ENCODE peak calls at places on chromosomes 1 and 21, in ten cellular contexts. Q is A549; E is OCI-LY7; J is CD4-positive, alpha-beta T cell; W is SJSA1; P is brain microvascular endothelial cell; N is left ventricle myocardium inferior; I is neural progenitor cell; U is Panc1; O is kidney. X is an unnamed sample.

GRCh38 chr1:110618668-110619067 is 12.5 kb upstream of the KCNA2 start:
- DNase-seq in U (no peak), J (no peak), P (no peak), Q (no peak), O (no peak), I (no peak), W (no peak), N (no peak), E (no peak), X (no peak)

GRCh38 chr21:32705139-32705538 is 22.7 kb downstream of the SYNJ1 start:
- DNase-seq in I (no peak), Q (no peak), J (no peak), E (no peak), P (no peak), O (no peak), W (no peak), U (no peak), N (no peak), X (no peak)

GRCh38 chr1:26069941-26070807 is 2.7 kb upstream of the TRIM63 start:
- DNase-seq in I (no peak), O (no peak), W (no peak), U (no peak), Q (no peak), P (no peak), J (no peak), N (no peak), E (no peak), X (no peak)

GRCh38 chr1:24696756-24697330 is 48.4 kb upstream of the CLIC4 start:
- DNase-seq in E (no peak), J (no peak), U (no peak), N (no peak), Q (no peak), O (no peak), P (no peak), I (no peak), W (no peak), X (no peak)

GRCh38 chr1:72051538-72051937 is 230.8 kb downstream of the NEGR1 start:
- DNase-seq in W (no peak), E (no peak), P (no peak), O (no peak), Q (no peak), U (no peak), I (no peak), J (no peak), N (no peak), X (no peak)

GRCh38 chr1:54995013-54995760 is 3.5 kb upstream of the BSND start:
- DNase-seq in Q (no peak), U (no peak), W (no peak), P (no peak), I (no peak), E (no peak), O (peak), J (no peak), N (no peak), X (no peak)

GRCh38 chr1:99820546-99820945 is 29.6 kb upstream of the AGL start:
- DNase-seq in W (no peak), I (no peak), O (no peak), J (no peak), Q (no peak), N (no peak), E (peak), U (no peak), P (no peak), X (no peak)

GRCh38 chr1:207821464-207822045 is 69.7 kb downstream of the CD46 start:
- DNase-seq in N (no peak), U (no peak), W (no peak), J (no peak), O (no peak), P (no peak), E (no peak), I (no peak), Q (no peak), X (no peak)

GRCh38 chr1:212814989-212815388 is 23.3 kb downstream of the TATDN3 start:
- DNase-seq in I (no peak), N (no peak), W (no peak), Q (peak), E (peak), O (no peak), P (no peak), U (no peak), J (no peak), X (no peak)

GRCh38 chr1:215406927-215407326 is 160.2 kb upstream of the KCTD3 start:
- DNase-seq in I (no peak), E (no peak), U (no peak), N (no peak), J (no peak), W (no peak), P (no peak), O (no peak), Q (no peak), X (no peak)

GRCh38 chr1:100456880-100457279 is 81.1 kb upstream of the GPR88 start:
- DNase-seq in U (no peak), I (no peak), P (no peak), E (no peak), O (no peak), J (no peak), N (no peak), Q (no peak), W (no peak), X (no peak)

GRCh38 chr1:41773144-41773571 is 145.6 kb downstream of the HIVEP3 start:
- DNase-seq in J (no peak), P (peak), O (no peak), U (no peak), E (no peak), N (no peak), I (no peak), W (no peak), Q (no peak), X (no peak)

GRCh38 chr1:241542199-241542907 is 10.2 kb downstream of the KMO start:
- DNase-seq in E (peak), N (no peak), W (no peak), O (no peak), U (no peak), Q (no peak), J (no peak), P (no peak), I (no peak), X (no peak)

GRCh38 chr21:41762753-41763152 is 4.1 kb downstream of the RIPK4 start:
- DNase-seq in O (no peak), I (peak), U (no peak), W (no peak), N (no peak), Q (no peak), J (no peak), E (no peak), P (no peak), X (no peak)

GRCh38 chr1:223556414-223557124 is 108.9 kb downstream of the CAPN8 start:
- DNase-seq in I (peak), N (no peak), O (no peak), P (peak), J (no peak), Q (peak), W (no peak), E (peak), U (peak), X (peak)

GRCh38 chr1:67250051-67250653 is 57.5 kb upstream of the IL12RB2 start:
- DNase-seq in N (no peak), U (no peak), E (peak), O (no peak), I (peak), Q (peak), J (no peak), W (no peak), P (no peak), X (no peak)

GRCh38 chr1:48677306-48678287 is 99.1 kb downstream of the BEND5 start:
- DNase-seq in I (peak), J (peak), E (peak), Q (peak), W (peak), U (no peak), N (peak), P (peak), O (peak), X (peak)

GRCh38 chr1:150528196-150528595 is 12.6 kb downstream of the FALEC start:
- DNase-seq in W (no peak), O (no peak), I (no peak), Q (no peak), E (no peak), N (no peak), J (no peak), P (peak), U (no peak), X (no peak)

GRCh38 chr1:12530462-12531168 is 87.4 kb downstream of the DHRS3 start:
- DNase-seq in W (no peak), J (no peak), E (no peak), I (no peak), O (no peak), U (no peak), P (no peak), N (no peak), Q (no peak), X (no peak)

GRCh38 chr1:192475970-192476369 is 99.6 kb upstream of the RGS1 start:
- DNase-seq in Q (no peak), U (no peak), N (no peak), J (no peak), O (no peak), I (no peak), W (no peak), P (no peak), E (no peak), X (no peak)

GRCh38 chr1:204283711-204284651 is 70.2 kb upstream of the GOLT1A start:
- DNase-seq in W (no peak), E (no peak), J (no peak), N (no peak), U (no peak), O (no peak), P (no peak), Q (no peak), I (peak), X (no peak)

GRCh38 chr21:45995686-45996179 is 14.2 kb downstream of the COL6A1 start:
- DNase-seq in W (no peak), E (no peak), J (no peak), I (no peak), N (peak), Q (no peak), P (no peak), U (no peak), O (peak), X (peak)

GRCh38 chr1:167756760-167757405 is 35.1 kb downstream of the MPZL1 start:
- DNase-seq in U (no peak), J (no peak), N (peak), Q (no peak), O (no peak), P (peak), W (no peak), I (no peak), E (no peak), X (peak)

GRCh38 chr21:38669186-38669585 is 136.5 kb upstream of the ETS2 start:
- DNase-seq in Q (peak), W (no peak), P (peak), U (no peak), I (peak), J (no peak), E (peak), N (no peak), O (no peak), X (peak)

GRCh38 chr1:13996334-13996733 is 296.3 kb downstream of the PRDM2 start:
- DNase-seq in U (no peak), W (no peak), J (no peak), P (no peak), N (no peak), Q (no peak), O (no peak), E (no peak), I (no peak), X (no peak)

GRCh38 chr21:42939581-42940413 is 14.4 kb upstream of the ERVH48-1 start:
- DNase-seq in N (peak), W (peak), P (peak), J (no peak), I (no peak), O (no peak), Q (peak), U (peak), E (no peak), X (peak)

GRCh38 chr21:45421846-45422775 is 17.1 kb downstream of the COL18A1 start:
- DNase-seq in I (no peak), O (peak), P (no peak), U (no peak), W (no peak), Q (no peak), J (no peak), N (peak), E (no peak), X (no peak)

GRCh38 chr1:32249831-32250525 is 1.1 kb upstream of the LCK start:
- DNase-seq in P (no peak), N (peak), Q (no peak), E (peak), U (no peak), O (peak), W (no peak), J (peak), I (no peak), X (peak)

GRCh38 chr1:92623187-92623778 is 136.6 kb upstream of the GFI1 start:
- DNase-seq in Q (peak), N (no peak), W (no peak), E (peak), P (no peak), O (no peak), U (no peak), I (no peak), J (no peak), X (no peak)

GRCh38 chr1:162689745-162690671 is 57.7 kb downstream of the DDR2 start:
- DNase-seq in O (no peak), Q (no peak), J (no peak), I (no peak), P (no peak), U (no peak), N (no peak), W (no peak), E (no peak), X (no peak)

GRCh38 chr1:243325305-243325890 is 69.6 kb downstream of the SDCCAG8 start:
- DNase-seq in N (no peak), P (peak), E (peak), W (no peak), I (peak), Q (peak), J (no peak), U (peak), O (no peak), X (no peak)

GRCh38 chr21:14547834-14548513 is 1.9 kb upstream of the SAMSN1 start:
- DNase-seq in P (no peak), U (no peak), W (no peak), E (no peak), O (no peak), Q (no peak), J (no peak), N (no peak), I (no peak), X (no peak)

GRCh38 chr1:50700226-50701020 is 259.6 kb downstream of the FAF1 start:
- DNase-seq in P (no peak), W (no peak), Q (no peak), U (no peak), N (no peak), E (no peak), J (no peak), I (peak), O (no peak), X (no peak)

GRCh38 chr1:172178846-172179245 is 241.6 kb upstream of the C1orf105 start:
- DNase-seq in Q (no peak), I (no peak), E (no peak), P (no peak), W (no peak), J (no peak), U (no peak), N (no peak), O (no peak), X (no peak)

GRCh38 chr1:18336811-18337210 is 143.9 kb upstream of the KLHDC7A start:
- DNase-seq in Q (no peak), E (no peak), U (no peak), O (no peak), J (no peak), I (no peak), P (no peak), N (no peak), W (no peak), X (no peak)

GRCh38 chr1:156262461-156263287 is 14.8 kb upstream of the PAQR6 start:
- DNase-seq in O (no peak), N (no peak), U (peak), W (no peak), Q (no peak), J (no peak), I (no peak), P (peak), E (no peak), X (no peak)

GRCh38 chr1:24955161-24955560 is 25.1 kb upstream of the RUNX3 start:
- DNase-seq in I (no peak), E (no peak), N (no peak), P (peak), J (peak), O (no peak), W (peak), Q (no peak), U (no peak), X (no peak)

GRCh38 chr1:73452522-73452921 is 745.5 kb downstream of the LRRIQ3 start:
- DNase-seq in U (no peak), P (no peak), O (no peak), Q (no peak), I (no peak), E (no peak), W (no peak), J (no peak), N (no peak), X (no peak)

GRCh38 chr1:108691886-108692723 is at the start of gene PRPF38B:
- DNase-seq in Q (peak), J (peak), I (peak), W (peak), U (no peak), N (peak), O (peak), E (peak), P (peak), X (peak)
- H3K27ac ChIP-seq in Q (peak), J (peak), I (peak), W (peak), U (peak), N (peak), O (peak), E (peak), P (peak), X (peak)

DNA sequence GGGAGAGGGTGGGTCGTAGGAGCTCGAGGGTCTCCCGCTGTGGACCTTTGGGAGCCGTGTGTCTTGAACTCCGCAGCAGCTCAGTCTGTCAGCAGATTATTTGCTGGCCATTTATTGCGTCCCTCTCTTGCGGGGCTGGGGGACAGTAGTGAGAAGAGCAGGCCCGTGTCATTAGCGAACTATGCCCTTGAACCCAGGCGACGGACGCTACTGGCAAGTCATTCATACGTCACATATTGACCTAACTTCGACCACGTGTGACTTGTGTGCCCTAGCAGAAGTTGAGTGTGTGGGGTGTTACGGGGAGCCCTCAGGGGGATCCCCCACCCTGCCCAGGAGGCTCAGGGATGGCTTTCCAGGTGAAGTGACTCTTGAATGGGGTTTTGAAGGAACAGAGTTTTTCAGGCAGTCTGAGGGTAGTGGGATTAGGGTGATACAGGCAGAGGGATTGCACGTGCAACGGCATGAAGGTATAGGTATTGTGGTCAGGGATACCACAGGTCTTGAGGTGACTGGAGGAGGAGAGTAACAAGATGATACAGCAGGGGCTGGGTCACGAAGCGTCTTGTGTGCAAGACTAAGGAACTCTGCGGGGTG is 13.0 kb downstream of the RCC1 start:
- DNase-seq in J (no peak), O (no peak), W (no peak), I (no peak), U (no peak), Q (peak), N (no peak), P (no peak), E (peak), X (no peak)
- H3K27ac ChIP-seq in J (no peak), O (no peak), W (peak), I (no peak), U (peak), Q (peak), N (peak), P (peak), E (peak), X (peak)

GRCh38 chr1:182616130-182617074 is 12.2 kb upstream of the RGS16 start:
- DNase-seq in W (peak), U (no peak), Q (no peak), N (peak), O (peak), E (peak), P (peak), I (peak), J (peak), X (peak)
- H3K27ac ChIP-seq in W (no peak), U (no peak), Q (no peak), N (peak), O (no peak), E (peak), P (no peak), I (peak), J (no peak), X (peak)

GRCh38 chr1:220918285-220918951 is 39.2 kb downstream of the HLX start:
- DNase-seq in Q (no peak), J (no peak), P (no peak), E (no peak), N (no peak), O (no peak), W (no peak), I (no peak), U (no peak), X (no peak)
- H3K27ac ChIP-seq in Q (no peak), J (no peak), P (no peak), E (no peak), N (no peak), O (no peak), W (no peak), I (no peak), U (no peak), X (no peak)

DNA sequence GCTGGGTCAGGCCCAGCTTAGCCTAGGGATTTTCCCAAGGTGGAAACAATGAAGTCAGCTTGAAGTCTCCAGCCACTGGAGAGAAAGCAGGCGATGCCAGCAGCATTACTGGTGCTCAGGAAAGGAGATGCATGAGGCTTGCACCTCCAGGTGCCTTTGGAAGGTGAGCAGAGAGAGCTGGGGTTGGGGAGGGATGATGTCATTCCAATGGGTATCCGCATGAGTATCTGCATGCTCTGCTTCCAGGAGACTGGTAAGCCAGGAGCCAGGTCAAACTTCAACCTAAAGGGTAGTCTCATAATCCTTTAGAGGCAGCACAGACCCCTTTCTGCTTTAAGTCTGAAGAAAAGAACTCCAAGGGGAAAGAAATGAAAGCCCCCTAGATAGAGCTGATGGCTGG is 68.8 kb downstream of the KDM1A start:
- DNase-seq in J (no peak), P (no peak), Q (no peak), O (no peak), W (no peak), I (no peak), U (no peak), N (no peak), E (no peak), X (no peak)
- H3K27ac ChIP-seq in J (no peak), P (no peak), Q (no peak), O (no peak), W (no peak), I (peak), U (no peak), N (no peak), E (no peak), X (no peak)

DNA sequence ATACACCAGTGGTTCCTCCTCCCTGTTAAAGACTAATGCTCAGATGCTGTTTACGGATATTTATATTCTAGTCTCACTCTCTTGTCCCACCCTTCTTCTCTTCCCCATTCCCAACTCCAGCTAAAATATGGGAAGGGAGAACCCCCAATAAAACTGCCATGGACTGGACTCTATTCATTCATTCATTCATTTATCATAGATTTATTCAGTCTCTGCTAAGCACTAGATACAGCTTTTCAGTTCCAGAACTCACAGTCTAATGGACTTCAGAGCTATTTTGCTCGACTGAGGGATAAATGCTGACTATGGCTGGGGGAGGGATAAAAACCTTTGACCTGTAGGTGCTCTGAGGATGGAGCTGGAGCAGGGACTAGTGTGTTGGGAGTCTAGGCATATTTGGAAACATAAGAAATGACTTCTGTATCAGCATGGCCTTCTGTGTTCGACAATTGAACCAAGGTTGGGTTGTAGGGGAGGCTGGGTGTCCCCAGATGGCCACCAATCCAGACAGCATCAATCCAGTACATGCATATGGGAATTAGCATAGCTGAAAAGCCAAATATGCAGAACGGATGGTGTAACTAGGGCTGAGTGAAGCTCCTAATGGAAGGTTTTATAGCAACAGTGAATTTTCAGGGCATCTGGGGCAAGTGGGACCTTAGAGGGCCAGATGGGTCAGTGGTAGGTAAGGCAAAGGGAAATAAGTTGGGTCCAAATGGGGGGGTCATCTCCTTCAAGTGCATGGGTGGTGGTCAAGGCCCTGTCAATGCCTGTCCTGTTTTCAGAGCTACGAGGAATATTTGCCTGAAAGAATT is 4.1 kb downstream of the APOA2 start:
- DNase-seq in J (no peak), Q (no peak), E (no peak), W (no peak), I (no peak), O (peak), U (no peak), N (no peak), P (no peak), X (no peak)
- H3K27ac ChIP-seq in J (no peak), Q (no peak), E (no peak), W (no peak), I (no peak), O (no peak), U (no peak), N (no peak), P (no peak), X (no peak)

X was measured in transverse colon.